ENCODE peak calls at places on chromosomes 13 and 19, in seven cellular contexts. Y is SK-N-SH, R is K562, O is H1, A is HepG2, Q is HCT116, T is GM12878. B is an unnamed sample.

GRCh38 chr19:38152461-38153379 is 71.3 kb downstream of the DPF1 start:
- DNase-seq in Y (peak; percentile 78), A (no peak), R (peak; percentile 92), T (no peak), Q (no peak), O (no peak), B (no peak)

GRCh38 chr19:3057275-3057714 is 5.0 kb downstream of the TLE5 start:
- DNase-seq in O (no peak), R (peak; percentile 45), Y (no peak), T (no peak), Q (no peak), A (no peak), B (peak; percentile 95)

GRCh38 chr19:42433503-42434260 is 6.5 kb upstream of the LIPE start:
- DNase-seq in T (no peak), R (peak; percentile 70), Y (no peak), Q (no peak), O (no peak), A (peak; percentile 95), B (peak; percentile 67)

GRCh38 chr19:33064117-33064777 is 441 bp downstream of the RHPN2 start:
- DNase-seq in O (no peak), R (peak; percentile 77), T (no peak), A (no peak), Y (peak; percentile 84), Q (no peak), B (peak; percentile 54)

GRCh38 chr19:31511098-31511497 is 161.9 kb upstream of the TSHZ3 start:
- DNase-seq in Q (no peak), R (no peak), T (no peak), Y (no peak), O (no peak), A (no peak), B (no peak)

GRCh38 chr13:29589234-29589633 is 6.3 kb downstream of the SLC7A1 start:
- DNase-seq in T (no peak), O (no peak), R (no peak), Y (no peak), Q (no peak), A (no peak), B (no peak)

GRCh38 chr19:17718467-17718987 is 753 bp upstream of the MAP1S start:
- DNase-seq in A (no peak), O (no peak), Q (no peak), T (no peak), R (no peak), Y (no peak), B (no peak)

GRCh38 chr13:82597737-82598136 is 1284.5 kb downstream of the SLITRK1 start:
- DNase-seq in O (peak; percentile 47), A (no peak), Y (no peak), Q (no peak), T (no peak), R (no peak), B (no peak)

GRCh38 chr19:925912-926594 is at the start of gene ARID3A:
- DNase-seq in Q (no peak), O (no peak), A (no peak), T (no peak), Y (peak; percentile 88), R (no peak), B (no peak)

GRCh38 chr13:27112006-27112405 is 59.6 kb downstream of the USP12 start:
- DNase-seq in R (no peak), T (no peak), Q (no peak), A (no peak), Y (no peak), O (no peak), B (no peak)

GRCh38 chr19:1239796-1240737 is 1.5 kb upstream of the ATP5F1D start:
- DNase-seq in R (peak; percentile 93), T (no peak), A (peak; percentile 62), Y (peak; percentile 98), Q (peak; percentile 82), O (no peak), B (peak; percentile 90)

GRCh38 chr19:31348416-31349159 is 648 bp downstream of the TSHZ3 start:
- DNase-seq in Q (no peak), O (no peak), Y (peak; percentile 56), A (no peak), T (no peak), R (no peak), B (no peak)

GRCh38 chr19:14410054-14410774 is 8.9 kb downstream of the DDX39A start:
- DNase-seq in A (no peak), Q (no peak), R (peak; percentile 8), T (no peak), Y (no peak), O (no peak), B (no peak)

GRCh38 chr19:33098023-33098652 is 17.2 kb downstream of the GPATCH1 start:
- DNase-seq in A (peak; percentile 76), R (no peak), Y (no peak), T (no peak), Q (no peak), O (no peak), B (no peak)

GRCh38 chr19:46605356-46605821 is 4.3 kb downstream of the CALM3 start:
- DNase-seq in Q (no peak), R (no peak), Y (peak; percentile 17), A (no peak), T (no peak), O (no peak), B (no peak)

GRCh38 chr19:29665826-29666633 is 769 bp downstream of the PLEKHF1 start:
- DNase-seq in A (no peak), Q (no peak), R (no peak), Y (peak; percentile 70), T (no peak), O (no peak), B (no peak)

GRCh38 chr19:36225219-36225892 is 10.4 kb downstream of the ZNF146 start:
- DNase-seq in Y (no peak), T (no peak), Q (no peak), R (no peak), O (no peak), A (no peak), B (no peak)

GRCh38 chr13:43664700-43665191 is 122.0 kb downstream of the ENOX1 start:
- DNase-seq in O (no peak), Y (no peak), Q (no peak), T (no peak), R (no peak), A (no peak), B (no peak)

GRCh38 chr19:41395355-41395754 is 1.8 kb downstream of the EXOSC5 start:
- DNase-seq in O (no peak), R (no peak), A (no peak), Q (no peak), Y (no peak), T (no peak), B (no peak)

GRCh38 chr13:24149306-24150032 is 11.1 kb upstream of the SPATA13 start:
- DNase-seq in Y (no peak), T (no peak), A (no peak), Q (no peak), R (no peak), O (no peak), B (no peak)

GRCh38 chr13:97028441-97029299 is 34.4 kb upstream of the OXGR1 start:
- DNase-seq in O (no peak), T (no peak), A (peak; percentile 9), Y (peak; percentile 69), R (peak; percentile 39), Q (peak; percentile 42), B (no peak)

GRCh38 chr13:30898721-30899188 is 7.3 kb upstream of the MEDAG start:
- DNase-seq in Y (no peak), R (no peak), Q (no peak), T (no peak), A (peak; percentile 72), O (no peak), B (no peak)
- TF ChIP-seq JUND in Y (no peak), R (no peak), Q (no peak), T (no peak), A (no peak), O (no peak), B (no peak)

GRCh38 chr13:38473305-38473704 is 123.7 kb downstream of the UFM1 start:
- DNase-seq in A (no peak), Q (no peak), O (no peak), R (no peak), Y (no peak), T (no peak), B (no peak)

GRCh38 chr13:38483623-38484022 is 134.0 kb downstream of the UFM1 start:
- DNase-seq in A (no peak), T (no peak), R (no peak), O (no peak), Q (no peak), Y (no peak), B (no peak)

DNA sequence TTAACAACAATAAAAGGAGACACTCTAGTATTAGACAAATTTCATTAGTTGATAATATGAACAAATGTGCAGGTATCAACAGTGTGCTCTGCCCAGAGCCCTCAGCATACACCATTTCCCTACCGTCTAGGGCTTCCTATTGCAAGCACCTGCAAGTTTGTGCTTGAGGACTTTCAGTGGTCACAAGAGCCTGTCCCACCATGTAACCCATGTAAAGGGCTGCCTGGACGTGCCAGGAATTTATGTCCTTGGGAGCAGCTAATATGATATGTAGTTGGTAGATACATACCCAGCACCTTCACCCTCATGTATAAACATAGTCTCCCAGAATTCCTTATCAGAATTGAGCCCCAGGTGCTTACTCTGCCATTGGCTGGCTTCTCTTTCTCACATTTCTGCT is 128.0 kb downstream of the UFM1 start:
- DNase-seq in O (no peak), A (no peak), Y (no peak), R (no peak), Q (no peak), T (no peak), B (no peak)
- TF ChIP-seq JUND in O (no peak), A (no peak), Y (no peak), R (no peak), Q (no peak), T (no peak), B (no peak)

DNA sequence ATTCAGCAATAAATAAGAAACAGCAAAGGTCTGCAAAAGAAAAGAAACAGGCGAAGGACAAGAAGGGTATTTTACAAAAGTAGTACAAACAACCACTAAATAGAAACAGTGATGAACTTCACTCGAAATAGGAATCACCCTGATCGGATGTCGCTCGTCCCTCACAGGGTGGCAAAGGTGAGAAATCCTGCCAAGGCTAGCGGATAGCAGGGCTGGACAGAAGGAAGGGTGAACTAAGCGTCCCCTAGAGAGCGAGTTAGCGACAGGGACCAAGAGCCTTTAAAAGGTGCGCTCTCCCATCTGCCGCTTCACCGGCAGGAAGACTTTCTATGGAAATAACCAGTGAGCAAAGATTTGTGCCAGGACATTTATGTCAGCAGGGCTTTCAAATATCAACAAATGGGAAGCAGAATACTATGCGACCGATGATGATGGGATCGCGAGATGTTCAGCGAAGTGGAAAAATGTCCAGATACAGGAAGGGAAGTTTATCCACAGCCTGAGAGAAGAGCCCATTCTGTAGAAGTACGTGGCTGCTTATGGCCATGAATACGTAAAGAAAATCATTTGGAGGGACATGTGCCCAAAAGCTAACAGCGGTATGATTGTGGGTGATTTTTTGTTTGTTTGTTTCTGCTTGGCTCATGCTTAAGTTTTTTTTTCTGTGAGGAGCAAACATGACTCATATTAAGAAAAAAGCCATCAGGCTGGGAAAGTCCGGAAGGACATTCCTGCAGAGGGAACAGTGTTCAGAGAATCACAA is 18.9 kb downstream of the ELAVL1 start:
- DNase-seq in Y (no peak), O (no peak), A (no peak), Q (no peak), T (no peak), R (no peak), B (no peak)
- TF ChIP-seq JUND in Y (peak; percentile 40), O (no peak), A (no peak), Q (no peak), T (no peak), R (no peak), B (no peak)

GRCh38 chr19:51128227-51128626 is 3.5 kb downstream of the SIGLEC9 start:
- DNase-seq in R (no peak), Q (no peak), Y (no peak), O (no peak), A (no peak), T (no peak), B (no peak)
- TF ChIP-seq JUND in R (no peak), Q (no peak), Y (no peak), O (no peak), A (no peak), T (no peak), B (no peak)

GRCh38 chr19:45215391-45216191 is 29.6 kb downstream of the EXOC3L2 start:
- DNase-seq in T (no peak), R (no peak), Q (no peak), A (no peak), O (no peak), Y (peak; percentile 72), B (no peak)
- TF ChIP-seq JUND in T (no peak), R (no peak), Q (no peak), A (no peak), O (no peak), Y (no peak), B (no peak)

B was measured in T47D.